ENCODE peak calls at places on chromosomes 6 and 20, in five cellular contexts. T, Q, R, W and I are unnamed samples.

GRCh38 chr6:130178692-130179091 is 44.1 kb downstream of the SAMD3 start:
- DNase-seq in T (no peak), Q (no peak), R (peak), W (peak), I (no peak)

GRCh38 chr6:116363759-116364158 is 7.0 kb upstream of the DSE start:
- DNase-seq in T (no peak), Q (peak), R (no peak), W (peak), I (no peak)

GRCh38 chr6:40672118-40672517 is 85.0 kb upstream of the LRFN2 start:
- DNase-seq in T (no peak), Q (no peak), R (no peak), W (no peak), I (no peak)

GRCh38 chr20:23046431-23046830 is 3.0 kb downstream of the THBD start:
- DNase-seq in T (no peak), Q (no peak), R (no peak), W (no peak), I (no peak)

GRCh38 chr6:35454843-35455110 is 2.6 kb downstream of the FANCE start:
- DNase-seq in T (no peak), Q (no peak), R (no peak), W (no peak), I (no peak)

GRCh38 chr6:51959744-51960383 is 127.5 kb downstream of the PKHD1 start:
- DNase-seq in T (peak), Q (peak), R (peak), W (peak), I (peak)

GRCh38 chr20:21677781-21678180 is 27.7 kb upstream of the PAX1 start:
- DNase-seq in T (no peak), Q (no peak), R (no peak), W (no peak), I (no peak)

GRCh38 chr6:90464507-90464906 is 122.4 kb downstream of the MAP3K7 start:
- DNase-seq in T (no peak), Q (no peak), R (no peak), W (no peak), I (no peak)

GRCh38 chr6:134515976-134516375 is 198.1 kb upstream of the SGK1 start:
- DNase-seq in T (no peak), Q (no peak), R (no peak), W (no peak), I (no peak)

GRCh38 chr6:7392402-7392801 is 2.8 kb downstream of the RIOK1 start:
- DNase-seq in T (no peak), Q (no peak), R (no peak), W (no peak), I (no peak)

GRCh38 chr20:50475879-50476292 is 34.3 kb upstream of the PTPN1 start:
- DNase-seq in T (peak), Q (no peak), R (peak), W (no peak), I (no peak)

GRCh38 chr6:132270745-132271414 is 130.4 kb downstream of the MOXD1 start:
- DNase-seq in T (no peak), Q (no peak), R (no peak), W (peak), I (no peak)

GRCh38 chr6:159691963-159692287 is 1.1 kb downstream of the SOD2 start:
- DNase-seq in T (peak), Q (no peak), R (peak), W (no peak), I (no peak)

GRCh38 chr6:101887532-101887931 is 494.0 kb downstream of the GRIK2 start:
- DNase-seq in T (no peak), Q (no peak), R (no peak), W (no peak), I (no peak)

GRCh38 chr6:1043458-1043836 is 268.5 kb upstream of the FOXQ1 start:
- DNase-seq in T (no peak), Q (no peak), R (no peak), W (peak), I (no peak)

GRCh38 chr20:33893314-33893713 is 82.2 kb downstream of the CHMP4B start:
- DNase-seq in T (no peak), Q (no peak), R (no peak), W (peak), I (no peak)

GRCh38 chr6:29516108-29516507 is 28.4 kb upstream of the MAS1L start:
- DNase-seq in T (no peak), Q (no peak), R (peak), W (no peak), I (no peak)

GRCh38 chr20:42082611-42083010 is 464.4 kb upstream of the CHD6 start:
- DNase-seq in T (no peak), Q (no peak), R (peak), W (no peak), I (peak)

GRCh38 chr6:88166493-88166900 is 350 bp upstream of the CNR1 start:
- DNase-seq in T (peak), Q (no peak), R (no peak), W (no peak), I (peak)

GRCh38 chr6:142756215-142756630 is 188.8 kb downstream of the HIVEP2 start:
- DNase-seq in T (no peak), Q (no peak), R (peak), W (peak), I (no peak)

GRCh38 chr6:157613011-157613522 is 210.0 kb upstream of the SNX9 start:
- DNase-seq in T (no peak), Q (no peak), R (peak), W (peak), I (no peak)

GRCh38 chr20:14879020-14879697 is 541.7 kb upstream of the FLRT3 start:
- DNase-seq in T (no peak), Q (no peak), R (peak), W (peak), I (no peak)

GRCh38 chr20:8129211-8129986 is 2.7 kb upstream of the PLCB1 start:
- DNase-seq in T (no peak), Q (no peak), R (no peak), W (no peak), I (no peak)

GRCh38 chr20:48335421-48336090 is 492.2 kb downstream of the PREX1 start:
- DNase-seq in T (no peak), Q (no peak), R (no peak), W (no peak), I (no peak)

GRCh38 chr20:46350201-46350985 is 42.1 kb upstream of the CDH22 start:
- DNase-seq in T (no peak), Q (peak), R (no peak), W (peak), I (no peak)

GRCh38 chr6:14282326-14282725 is 164.8 kb downstream of the CD83 start:
- DNase-seq in T (no peak), Q (no peak), R (no peak), W (no peak), I (no peak)

GRCh38 chr6:149934249-149935156 is 7.3 kb upstream of the ULBP2 start:
- DNase-seq in T (no peak), Q (peak), R (no peak), W (peak), I (peak)

GRCh38 chr20:7180261-7181045 is 413.0 kb downstream of the BMP2 start:
- DNase-seq in T (no peak), Q (no peak), R (peak), W (no peak), I (no peak)